ENCODE peak calls at places on chromosomes 12 and 14, in four cellular contexts. One of them, this sample, is unnamed.

GRCh38 chr12:66268562-66268961 is 33.7 kb upstream of the HELB start:
- DNase-seq in lower lobe of right lung: no peak
- DNase-seq in upper lobe of left lung: no peak
- DNase-seq in fibroblast of mammary gland: no peak
- DNase-seq in this sample: no peak

GRCh38 chr12:111758120-111758561 is 8.6 kb upstream of the ALDH2 start:
- DNase-seq in lower lobe of right lung: peak; percentile 68
- DNase-seq in upper lobe of left lung: peak; percentile 69
- DNase-seq in fibroblast of mammary gland: no peak
- DNase-seq in this sample: no peak

GRCh38 chr14:67444395-67444794 is 32.4 kb upstream of the PLEK2 start:
- DNase-seq in lower lobe of right lung: no peak
- DNase-seq in upper lobe of left lung: no peak
- DNase-seq in fibroblast of mammary gland: no peak
- DNase-seq in this sample: no peak

GRCh38 chr12:65741662-65742480 is 82.4 kb upstream of the HMGA2 start:
- DNase-seq in lower lobe of right lung: no peak
- DNase-seq in upper lobe of left lung: peak; percentile 86
- DNase-seq in fibroblast of mammary gland: peak; percentile 49
- DNase-seq in this sample: peak; percentile 41

GRCh38 chr14:98924046-98924445 is 348.0 kb downstream of the BCL11B start:
- DNase-seq in lower lobe of right lung: no peak
- DNase-seq in upper lobe of left lung: no peak
- DNase-seq in fibroblast of mammary gland: no peak
- DNase-seq in this sample: no peak

GRCh38 chr12:96985515-96986362 is 78.7 kb downstream of the NEDD1 start:
- DNase-seq in lower lobe of right lung: peak; percentile 51
- DNase-seq in upper lobe of left lung: peak; percentile 88
- DNase-seq in fibroblast of mammary gland: no peak
- DNase-seq in this sample: no peak

GRCh38 chr12:97681612-97682504 is 219.3 kb downstream of the RMST start:
- DNase-seq in lower lobe of right lung: no peak
- DNase-seq in upper lobe of left lung: no peak
- DNase-seq in fibroblast of mammary gland: no peak
- DNase-seq in this sample: no peak

GRCh38 chr14:95294834-95295599 is 24.7 kb downstream of the CLMN start:
- DNase-seq in lower lobe of right lung: no peak
- DNase-seq in upper lobe of left lung: no peak
- DNase-seq in fibroblast of mammary gland: peak; percentile 84
- DNase-seq in this sample: peak; percentile 17

GRCh38 chr12:48811454-48812090 is 6.7 kb upstream of the CACNB3 start:
- DNase-seq in lower lobe of right lung: no peak
- DNase-seq in upper lobe of left lung: no peak
- DNase-seq in fibroblast of mammary gland: peak; percentile 11
- DNase-seq in this sample: no peak

GRCh38 chr12:116480210-116480818 is 78.9 kb upstream of the MAP1LC3B2 start:
- DNase-seq in lower lobe of right lung: no peak
- DNase-seq in upper lobe of left lung: no peak
- DNase-seq in fibroblast of mammary gland: no peak
- DNase-seq in this sample: no peak

GRCh38 chr12:26473291-26473690 is 277.9 kb downstream of the SSPN start:
- DNase-seq in lower lobe of right lung: no peak
- DNase-seq in upper lobe of left lung: no peak
- DNase-seq in fibroblast of mammary gland: peak; percentile 40
- DNase-seq in this sample: no peak

GRCh38 chr14:22551597-22551982 is 37.4 kb downstream of the DAD1 start:
- DNase-seq in lower lobe of right lung: no peak
- DNase-seq in upper lobe of left lung: no peak
- DNase-seq in fibroblast of mammary gland: no peak
- DNase-seq in this sample: no peak

GRCh38 chr14:98816718-98817117 is 455.3 kb downstream of the BCL11B start:
- DNase-seq in lower lobe of right lung: no peak
- DNase-seq in upper lobe of left lung: peak; percentile 32
- DNase-seq in fibroblast of mammary gland: no peak
- DNase-seq in this sample: no peak

GRCh38 chr12:75750950-75751349 is 239.5 kb upstream of the KRR1 start:
- DNase-seq in lower lobe of right lung: no peak
- DNase-seq in upper lobe of left lung: no peak
- DNase-seq in fibroblast of mammary gland: peak; percentile 89
- DNase-seq in this sample: peak; percentile 58

GRCh38 chr12:5073838-5074237 is 30.2 kb downstream of the KCNA5 start:
- DNase-seq in lower lobe of right lung: no peak
- DNase-seq in upper lobe of left lung: no peak
- DNase-seq in fibroblast of mammary gland: peak; percentile 4
- DNase-seq in this sample: peak; percentile 31

GRCh38 chr12:16121953-16122352 is 155.5 kb downstream of the SLC15A5 start:
- DNase-seq in lower lobe of right lung: no peak
- DNase-seq in upper lobe of left lung: no peak
- DNase-seq in fibroblast of mammary gland: no peak
- DNase-seq in this sample: no peak

GRCh38 chr12:43310596-43310995 is 241.4 kb downstream of the ADAMTS20 start:
- DNase-seq in lower lobe of right lung: no peak
- DNase-seq in upper lobe of left lung: no peak
- DNase-seq in fibroblast of mammary gland: no peak
- DNase-seq in this sample: no peak

GRCh38 chr12:3257411-3257810 is 180.2 kb downstream of the TSPAN9 start:
- DNase-seq in lower lobe of right lung: no peak
- DNase-seq in upper lobe of left lung: no peak
- DNase-seq in fibroblast of mammary gland: no peak
- DNase-seq in this sample: no peak

GRCh38 chr14:37992489-37992888 is 215.2 kb upstream of the SSTR1 start:
- DNase-seq in lower lobe of right lung: no peak
- DNase-seq in upper lobe of left lung: no peak
- DNase-seq in fibroblast of mammary gland: no peak
- DNase-seq in this sample: no peak

GRCh38 chr12:19190292-19191031 is 60.9 kb downstream of the PLEKHA5 start:
- DNase-seq in lower lobe of right lung: no peak
- DNase-seq in upper lobe of left lung: no peak
- DNase-seq in fibroblast of mammary gland: peak; percentile 70
- DNase-seq in this sample: peak; percentile 56

GRCh38 chr12:116125981-116126566 is 151.4 kb downstream of the MED13L start:
- DNase-seq in lower lobe of right lung: peak; percentile 49
- DNase-seq in upper lobe of left lung: no peak
- DNase-seq in fibroblast of mammary gland: peak; percentile 51
- DNase-seq in this sample: peak; percentile 39

GRCh38 chr14:70573050-70573449 is 27.4 kb downstream of the MED6 start:
- DNase-seq in lower lobe of right lung: no peak
- DNase-seq in upper lobe of left lung: no peak
- DNase-seq in fibroblast of mammary gland: no peak
- DNase-seq in this sample: no peak

GRCh38 chr12:130826151-130826801 is 12.8 kb downstream of the STX2 start:
- DNase-seq in lower lobe of right lung: peak; percentile 69
- DNase-seq in upper lobe of left lung: peak; percentile 93
- DNase-seq in fibroblast of mammary gland: peak; percentile 57
- DNase-seq in this sample: peak; percentile 73

GRCh38 chr14:76201162-76201561 is 49.4 kb downstream of the GPATCH2L start:
- DNase-seq in lower lobe of right lung: no peak
- DNase-seq in upper lobe of left lung: no peak
- DNase-seq in fibroblast of mammary gland: peak; percentile 94
- DNase-seq in this sample: peak; percentile 24

GRCh38 chr12:93186131-93186530 is 191.6 kb upstream of the NUDT4 start:
- DNase-seq in lower lobe of right lung: no peak
- DNase-seq in upper lobe of left lung: no peak
- DNase-seq in fibroblast of mammary gland: peak; percentile 38
- DNase-seq in this sample: peak; percentile 72

GRCh38 chr12:46351861-46352595 is 20.5 kb downstream of the SLC38A2 start:
- DNase-seq in lower lobe of right lung: no peak
- DNase-seq in upper lobe of left lung: no peak
- DNase-seq in fibroblast of mammary gland: no peak
- DNase-seq in this sample: peak; percentile 94

GRCh38 chr12:47718531-47718930 is 6.8 kb downstream of the ENDOU start:
- DNase-seq in lower lobe of right lung: no peak
- DNase-seq in upper lobe of left lung: no peak
- DNase-seq in fibroblast of mammary gland: no peak
- DNase-seq in this sample: no peak

GRCh38 chr12:6277982-6278438 is 32.5 kb upstream of the PLEKHG6 start:
- DNase-seq in lower lobe of right lung: peak; percentile 83
- DNase-seq in upper lobe of left lung: no peak
- DNase-seq in fibroblast of mammary gland: no peak
- DNase-seq in this sample: no peak

GRCh38 chr14:64671591-64671990 is 32.6 kb upstream of the PLEKHG3 start:
- DNase-seq in lower lobe of right lung: no peak
- DNase-seq in upper lobe of left lung: no peak
- DNase-seq in fibroblast of mammary gland: peak; percentile 73
- DNase-seq in this sample: peak; percentile 78

GRCh38 chr12:52434096-52434733 is at the start of gene KRT75:
- DNase-seq in lower lobe of right lung: no peak
- DNase-seq in upper lobe of left lung: peak; percentile 63
- DNase-seq in fibroblast of mammary gland: peak; percentile 43
- DNase-seq in this sample: peak; percentile 17

GRCh38 chr12:111792155-111792876 is 25.6 kb downstream of the ALDH2 start:
- DNase-seq in lower lobe of right lung: no peak
- DNase-seq in upper lobe of left lung: peak; percentile 74
- DNase-seq in fibroblast of mammary gland: peak; percentile 77
- DNase-seq in this sample: no peak

DNA sequence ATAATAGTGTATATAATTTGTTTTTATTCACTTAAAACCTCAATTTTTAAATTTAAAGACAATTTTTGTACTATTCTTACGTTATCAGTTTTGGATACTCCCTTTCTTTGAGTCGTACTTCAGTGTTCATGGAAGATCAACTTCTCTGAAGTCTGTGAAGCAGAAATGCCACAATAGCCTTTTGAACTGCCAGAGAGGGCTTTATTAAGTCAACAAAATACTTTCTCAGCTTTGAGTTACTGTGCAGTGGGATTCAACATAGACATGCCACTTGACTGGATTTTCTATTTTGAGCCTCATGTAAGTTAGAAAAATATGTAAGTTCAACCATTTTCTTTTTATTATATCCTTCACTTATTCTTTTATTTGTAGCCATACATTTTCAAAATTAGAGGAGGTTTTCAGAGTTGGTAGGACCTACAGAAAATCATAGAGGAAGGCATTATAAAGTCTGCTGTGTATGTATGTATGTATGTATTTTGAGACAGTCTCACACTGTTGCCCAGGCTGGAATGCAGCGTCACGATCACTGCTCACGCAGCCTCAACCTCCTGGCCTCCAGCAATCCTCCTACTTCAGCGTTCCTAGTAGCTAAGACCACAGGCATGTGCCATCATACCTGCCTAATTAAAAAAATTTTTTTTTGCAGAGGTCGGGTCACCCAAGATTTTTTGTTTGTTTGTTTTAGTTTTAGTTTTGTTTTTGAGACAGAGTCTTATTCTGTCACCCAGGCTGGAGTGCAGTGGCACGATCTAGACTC is 31.2 kb upstream of the BCAT1 start:
- DNase-seq in lower lobe of right lung: no peak
- DNase-seq in upper lobe of left lung: no peak
- DNase-seq in fibroblast of mammary gland: no peak
- DNase-seq in this sample: no peak
- H3K4me3 ChIP-seq in lower lobe of right lung: no peak overlapping the region
- H3K4me3 ChIP-seq in upper lobe of left lung: no peak overlapping the region
- H3K4me3 ChIP-seq in fibroblast of mammary gland: no peak overlapping the region
- H3K4me3 ChIP-seq in this sample: no peak overlapping the region

DNA sequence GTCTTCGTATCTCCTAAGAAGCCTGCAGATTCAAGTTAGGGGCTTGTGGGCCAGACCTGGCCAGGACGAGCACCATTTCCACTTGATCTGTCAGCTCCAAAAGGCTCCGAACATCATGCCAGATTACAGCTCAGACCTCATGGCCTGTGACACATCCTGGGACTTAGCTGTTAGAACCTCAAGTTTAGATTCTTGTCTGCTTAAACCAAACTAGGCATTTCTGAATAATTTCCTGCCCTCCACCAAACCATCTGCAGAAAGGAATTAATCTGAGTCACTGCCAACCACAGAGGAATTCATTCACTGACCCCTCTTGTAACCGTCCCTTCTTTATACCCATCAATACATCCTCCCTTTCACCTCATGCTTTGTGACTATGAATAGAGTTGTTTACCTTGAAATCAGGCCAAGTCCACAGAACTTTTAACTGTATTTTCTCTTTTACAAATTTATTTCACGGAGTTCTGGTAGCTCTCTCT is 120.3 kb downstream of the FBXL14 start:
- DNase-seq in lower lobe of right lung: no peak
- DNase-seq in upper lobe of left lung: no peak
- DNase-seq in fibroblast of mammary gland: peak; percentile 100
- DNase-seq in this sample: peak; percentile 98
- H3K4me3 ChIP-seq in lower lobe of right lung: no peak overlapping the region
- H3K4me3 ChIP-seq in upper lobe of left lung: no peak overlapping the region
- H3K4me3 ChIP-seq in fibroblast of mammary gland: peak overlapping the region; percentile 22
- H3K4me3 ChIP-seq in this sample: peak overlapping the region; percentile 44

DNA sequence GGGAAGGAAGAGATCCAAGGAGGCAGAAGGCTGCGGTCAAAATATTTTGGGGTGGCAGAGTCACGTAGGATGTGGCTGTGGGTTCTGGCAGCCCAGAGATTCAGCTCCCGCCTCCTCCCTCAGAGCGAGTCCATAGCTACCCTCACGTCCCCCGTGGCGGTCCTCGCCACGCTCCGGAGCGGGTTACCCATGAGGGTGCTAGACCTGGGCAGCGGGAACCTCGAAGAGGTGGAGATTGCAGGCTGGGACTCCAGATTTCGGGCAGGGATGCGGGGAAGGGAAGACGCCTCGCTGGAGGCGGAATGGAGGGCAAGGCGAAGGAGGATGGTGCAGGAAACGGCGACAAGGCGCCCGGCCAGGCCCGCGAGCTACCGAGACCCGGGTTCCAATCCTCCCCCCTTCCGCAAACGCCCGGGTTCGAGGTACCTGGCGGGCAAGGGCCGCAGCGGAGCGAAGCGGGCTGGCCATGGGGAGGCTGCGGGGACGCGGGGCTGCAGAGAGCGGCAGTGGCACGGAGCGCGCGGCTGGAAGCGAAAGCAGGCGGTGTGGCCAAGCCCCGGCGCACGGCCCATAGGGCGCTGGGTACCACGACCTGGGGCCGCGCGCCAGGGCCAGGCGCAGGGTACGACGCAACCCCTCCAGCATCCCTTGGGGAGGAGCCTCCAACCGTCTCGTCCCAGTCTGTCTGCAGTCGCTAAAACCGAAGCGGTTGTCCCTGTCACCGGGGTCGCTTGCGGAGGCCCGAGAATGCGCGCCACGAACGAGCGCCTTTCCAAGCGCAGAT is 46.2 kb downstream of the BCAT1 start:
- DNase-seq in lower lobe of right lung: peak; percentile 63
- DNase-seq in upper lobe of left lung: peak; percentile 90
- DNase-seq in fibroblast of mammary gland: peak; percentile 30
- DNase-seq in this sample: peak; percentile 68
- H3K4me3 ChIP-seq in lower lobe of right lung: peak overlapping the region; percentile 72
- H3K4me3 ChIP-seq in upper lobe of left lung: peak overlapping the region; percentile 49
- H3K4me3 ChIP-seq in fibroblast of mammary gland: peak overlapping the region; percentile 55
- H3K4me3 ChIP-seq in this sample: peak overlapping the region; percentile 71

DNA sequence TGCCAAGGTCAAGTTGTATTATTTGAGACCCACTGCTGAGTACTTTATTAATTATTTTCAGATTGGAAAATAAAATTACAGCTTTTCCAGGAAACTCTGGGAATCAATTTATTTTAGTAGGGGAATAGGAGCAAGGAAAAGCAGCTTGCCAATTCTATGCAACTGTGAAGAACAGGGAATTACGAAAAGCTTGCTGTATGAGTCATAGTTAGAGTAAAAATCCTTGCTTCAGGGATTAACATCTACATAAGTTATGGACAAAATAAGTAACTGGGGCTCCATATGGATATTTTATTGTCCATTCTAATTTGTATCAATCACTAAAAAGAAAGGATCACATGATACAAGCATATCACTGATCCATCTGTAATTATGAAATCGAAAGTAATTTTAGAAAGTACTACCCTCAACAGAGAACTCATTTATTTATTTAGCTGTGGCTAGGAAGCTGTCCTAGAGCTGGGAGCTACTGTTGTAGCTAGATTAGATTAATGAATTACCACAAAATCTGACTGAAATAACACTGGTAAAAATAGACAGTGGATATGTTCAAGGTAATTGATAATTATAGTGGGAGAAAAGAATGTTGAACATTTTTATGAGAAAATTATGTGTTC is 303.5 kb upstream of the NPAS3 start:
- DNase-seq in lower lobe of right lung: no peak
- DNase-seq in upper lobe of left lung: no peak
- DNase-seq in fibroblast of mammary gland: peak; percentile 80
- DNase-seq in this sample: peak; percentile 58
- H3K4me3 ChIP-seq in lower lobe of right lung: peak overlapping the region; percentile 27
- H3K4me3 ChIP-seq in upper lobe of left lung: no peak overlapping the region
- H3K4me3 ChIP-seq in fibroblast of mammary gland: no peak overlapping the region
- H3K4me3 ChIP-seq in this sample: no peak overlapping the region